ENCODE peak calls at places on chromosome 22, in seven cellular contexts. D is left ventricle myocardium inferior, K is kidney, E is H1, V is AG04450, G is brain microvascular endothelial cell, N is neural progenitor cell. B is an unnamed sample.

GRCh38 chr22:44917372-44918165 is 92.2 kb downstream of the PHF21B start:
- DNase-seq in D (peak), K (peak), E (no peak), V (no peak), G (no peak), N (no peak), B (no peak)

GRCh38 chr22:44738347-44738715 is 14.0 kb upstream of the ARHGAP8 start:
- DNase-seq in D (no peak), K (peak), E (peak), V (no peak), G (no peak), N (no peak), B (no peak)

GRCh38 chr22:50621491-50621880 is 6.5 kb downstream of the ARSA start:
- DNase-seq in D (no peak), K (no peak), E (no peak), V (no peak), G (no peak), N (no peak), B (no peak)

GRCh38 chr22:45877651-45878050 is 99.3 kb downstream of the WNT7B start:
- DNase-seq in D (no peak), K (no peak), E (peak), V (no peak), G (no peak), N (no peak), B (no peak)

GRCh38 chr22:37824674-37825641 is 1.8 kb downstream of the GALR3 start:
- DNase-seq in D (no peak), K (no peak), E (peak), V (no peak), G (no peak), N (peak), B (peak)

GRCh38 chr22:32476804-32477203 is 2.2 kb downstream of the FBXO7 start:
- DNase-seq in D (no peak), K (no peak), E (no peak), V (no peak), G (no peak), N (no peak), B (no peak)

GRCh38 chr22:46607483-46608114 is 12.6 kb upstream of the GRAMD4 start:
- DNase-seq in D (no peak), K (peak), E (no peak), V (no peak), G (no peak), N (no peak), B (no peak)

GRCh38 chr22:43408009-43408408 is 3.8 kb upstream of the MPPED1 start:
- DNase-seq in D (no peak), K (no peak), E (no peak), V (no peak), G (no peak), N (no peak), B (no peak)

GRCh38 chr22:32789797-32790620 is 11.5 kb upstream of the TIMP3 start:
- DNase-seq in D (no peak), K (no peak), E (no peak), V (no peak), G (no peak), N (no peak), B (no peak)

GRCh38 chr22:26888887-26889286 is 231.5 kb downstream of the MIAT start:
- DNase-seq in D (no peak), K (no peak), E (no peak), V (no peak), G (no peak), N (no peak), B (peak)

GRCh38 chr22:38086001-38086845 is 2.2 kb upstream of the SLC16A8 start:
- DNase-seq in D (no peak), K (peak), E (no peak), V (no peak), G (no peak), N (no peak), B (no peak)

GRCh38 chr22:30265851-30266444 is 703 bp downstream of the OSM start:
- DNase-seq in D (peak), K (peak), E (no peak), V (no peak), G (no peak), N (no peak), B (no peak)

GRCh38 chr22:41863472-41863871 is 30.6 kb downstream of the SREBF2 start:
- DNase-seq in D (no peak), K (no peak), E (no peak), V (no peak), G (no peak), N (no peak), B (peak)

GRCh38 chr22:43042101-43042780 is 27.3 kb upstream of the PACSIN2 start:
- DNase-seq in D (no peak), K (no peak), E (no peak), V (no peak), G (no peak), N (peak), B (no peak)

GRCh38 chr22:22397292-22397870 is 111.2 kb downstream of the ZNF280B start:
- DNase-seq in D (peak), K (no peak), E (no peak), V (no peak), G (no peak), N (peak), B (peak)

GRCh38 chr22:38309614-38310517 is 7.4 kb downstream of the CSNK1E start:
- DNase-seq in D (no peak), K (no peak), E (no peak), V (no peak), G (no peak), N (no peak), B (peak)

GRCh38 chr22:39527481-39527961 is 5.0 kb downstream of the RPS19BP1 start:
- DNase-seq in D (no peak), K (peak), E (no peak), V (no peak), G (no peak), N (no peak), B (no peak)

GRCh38 chr22:41401781-41402648 is 20.3 kb downstream of the TEF start:
- DNase-seq in D (peak), K (peak), E (no peak), V (peak), G (peak), N (peak), B (peak)

GRCh38 chr22:32752868-32753520 is 48.5 kb upstream of the TIMP3 start:
- DNase-seq in D (peak), K (no peak), E (no peak), V (peak), G (peak), N (no peak), B (peak)

GRCh38 chr22:31248138-31248745 is 36.1 kb downstream of the LIMK2 start:
- DNase-seq in D (peak), K (peak), E (peak), V (peak), G (peak), N (peak), B (peak)

GRCh38 chr22:32791056-32791455 is 10.4 kb upstream of the TIMP3 start:
- DNase-seq in D (no peak), K (no peak), E (no peak), V (no peak), G (no peak), N (no peak), B (no peak)

GRCh38 chr22:44616882-44617655 is 84.9 kb upstream of the PRR5 start:
- DNase-seq in D (peak), K (peak), E (no peak), V (no peak), G (no peak), N (no peak), B (no peak)

GRCh38 chr22:17284917-17285316 is 65.7 kb upstream of the ADA2 start:
- DNase-seq in D (no peak), K (peak), E (no peak), V (no peak), G (no peak), N (no peak), B (no peak)

GRCh38 chr22:24265734-24266133 is 4.9 kb upstream of the SPECC1L start:
- DNase-seq in D (no peak), K (no peak), E (no peak), V (no peak), G (no peak), N (no peak), B (no peak)

GRCh38 chr22:23458663-23459541 is 121.2 kb downstream of the IGLL1 start:
- DNase-seq in D (no peak), K (peak), E (no peak), V (no peak), G (no peak), N (no peak), B (no peak)

GRCh38 chr22:49765951-49766350 is 61.7 kb downstream of the BRD1 start:
- DNase-seq in D (peak), K (peak), E (peak), V (no peak), G (no peak), N (no peak), B (no peak)

GRCh38 chr22:43313497-43314474 is 29.4 kb downstream of the SCUBE1 start:
- DNase-seq in D (peak), K (peak), E (no peak), V (no peak), G (no peak), N (peak), B (peak)

GRCh38 chr22:38353142-38353629 is 36.0 kb upstream of the CSNK1E start:
- DNase-seq in D (peak), K (peak), E (peak), V (no peak), G (peak), N (peak), B (peak)

GRCh38 chr22:46578824-46579561 is 41.2 kb upstream of the GRAMD4 start:
- DNase-seq in D (peak), K (peak), E (no peak), V (no peak), G (no peak), N (peak), B (peak)

GRCh38 chr22:45006101-45006872 is 3.5 kb downstream of the PHF21B start:
- DNase-seq in D (no peak), K (no peak), E (no peak), V (no peak), G (no peak), N (no peak), B (no peak)

GRCh38 chr22:18022851-18023250 is 1.5 kb downstream of the MICAL3 start:
- DNase-seq in D (no peak), K (no peak), E (no peak), V (no peak), G (no peak), N (no peak), B (no peak)

GRCh38 chr22:17597217-17597616 is 31.3 kb downstream of the ATP6V1E1 start:
- DNase-seq in D (no peak), K (no peak), E (no peak), V (no peak), G (no peak), N (no peak), B (no peak)

GRCh38 chr22:30830907-30831306 is 136.2 kb downstream of the OSBP2 start:
- DNase-seq in D (no peak), K (no peak), E (no peak), V (peak), G (peak), N (no peak), B (peak)

GRCh38 chr22:49236541-49237075 is 591.1 kb downstream of the BRD1 start:
- DNase-seq in D (no peak), K (no peak), E (peak), V (no peak), G (no peak), N (no peak), B (no peak)

GRCh38 chr22:46587492-46588278 is 32.5 kb upstream of the GRAMD4 start:
- DNase-seq in D (peak), K (peak), E (no peak), V (no peak), G (no peak), N (no peak), B (no peak)

GRCh38 chr22:46366327-46366731 is 30.8 kb downstream of the TRMU start:
- DNase-seq in D (no peak), K (peak), E (no peak), V (no peak), G (no peak), N (no peak), B (no peak)

GRCh38 chr22:23762866-23763578 is at the start of gene C22orf15:
- DNase-seq in D (no peak), K (no peak), E (peak), V (no peak), G (no peak), N (peak), B (peak)

GRCh38 chr22:46047841-46048595 is 71.1 kb upstream of the WNT7B start:
- DNase-seq in D (peak), K (peak), E (no peak), V (no peak), G (no peak), N (no peak), B (no peak)

GRCh38 chr22:24165673-24166072 is 15.6 kb upstream of the SUSD2 start:
- DNase-seq in D (no peak), K (no peak), E (no peak), V (no peak), G (no peak), N (no peak), B (no peak)

GRCh38 chr22:19169947-19170318 is 8.6 kb downstream of the SLC25A1 start:
- DNase-seq in D (no peak), K (peak), E (no peak), V (no peak), G (no peak), N (no peak), B (no peak)
- H3K4me3 ChIP-seq in D (peak), K (peak), E (peak), V (no peak), G (peak), N (peak), B (peak)

GRCh38 chr22:19787849-19788141 is 27.2 kb downstream of the TBX1 start:
- DNase-seq in D (no peak), K (peak), E (no peak), V (no peak), G (no peak), N (no peak), B (no peak)

GRCh38 chr22:19788661-19789225 is 28.2 kb downstream of the TBX1 start:
- DNase-seq in D (no peak), K (peak), E (no peak), V (no peak), G (no peak), N (no peak), B (no peak)

GRCh38 chr22:19789828-19790227 is 29.2 kb downstream of the TBX1 start:
- DNase-seq in D (no peak), K (no peak), E (no peak), V (no peak), G (no peak), N (no peak), B (no peak)

GRCh38 chr22:19791243-19791642 is 30.7 kb downstream of the TBX1 start:
- DNase-seq in D (no peak), K (no peak), E (no peak), V (no peak), G (no peak), N (no peak), B (no peak)

GRCh38 chr22:19789406-19789805 is 28.8 kb downstream of the TBX1 start:
- DNase-seq in D (no peak), K (peak), E (no peak), V (no peak), G (no peak), N (no peak), B (no peak)
- TF ChIP-seq CTCF in D (no peak), K (no peak), E (no peak), V (no peak), G (no peak), N (no peak), B (no peak)

DNA sequence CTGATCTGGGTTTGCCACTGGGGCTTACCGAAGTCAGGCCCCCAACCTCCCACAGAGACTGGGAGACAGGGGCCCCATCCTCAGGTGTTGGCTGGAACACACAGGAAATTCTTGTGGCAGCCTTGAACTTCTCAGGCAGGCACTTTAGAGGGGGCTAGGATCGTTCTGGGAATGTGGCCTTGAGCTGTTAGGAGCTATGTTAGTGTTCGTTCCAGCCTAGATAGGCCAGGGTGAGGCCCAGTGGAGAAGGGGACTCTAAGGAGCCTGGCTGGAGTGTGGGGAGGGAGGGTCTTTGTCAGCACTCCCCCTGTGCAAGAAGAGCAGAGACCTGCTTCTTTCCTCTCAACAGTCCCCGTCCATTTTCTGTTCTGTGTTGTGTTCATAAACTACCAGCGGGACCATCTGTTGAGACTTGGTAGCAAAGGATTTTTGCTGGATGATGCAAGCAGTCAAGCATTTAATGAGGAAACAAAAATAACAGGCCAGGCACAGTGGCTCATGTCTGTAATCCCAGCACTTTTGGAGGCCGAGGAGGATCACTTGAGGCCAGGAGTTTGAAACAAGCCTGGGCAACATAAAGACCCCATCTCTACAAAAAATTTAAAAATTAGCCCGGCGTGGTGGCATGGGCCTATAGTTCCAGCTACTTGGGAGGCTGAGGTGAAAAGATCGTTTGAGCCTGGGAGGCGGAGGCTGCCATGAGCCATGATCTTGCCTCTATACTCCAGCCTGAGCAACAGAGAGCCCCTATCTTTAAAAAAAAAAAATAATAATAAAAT is 1.5 kb upstream of the TXNRD2 start:
- DNase-seq in D (no peak), K (peak), E (no peak), V (no peak), G (peak), N (peak), B (peak)
- H3K4me3 ChIP-seq in D (peak), K (peak), E (no peak), V (peak), G (peak), N (no peak), B (peak)

DNA sequence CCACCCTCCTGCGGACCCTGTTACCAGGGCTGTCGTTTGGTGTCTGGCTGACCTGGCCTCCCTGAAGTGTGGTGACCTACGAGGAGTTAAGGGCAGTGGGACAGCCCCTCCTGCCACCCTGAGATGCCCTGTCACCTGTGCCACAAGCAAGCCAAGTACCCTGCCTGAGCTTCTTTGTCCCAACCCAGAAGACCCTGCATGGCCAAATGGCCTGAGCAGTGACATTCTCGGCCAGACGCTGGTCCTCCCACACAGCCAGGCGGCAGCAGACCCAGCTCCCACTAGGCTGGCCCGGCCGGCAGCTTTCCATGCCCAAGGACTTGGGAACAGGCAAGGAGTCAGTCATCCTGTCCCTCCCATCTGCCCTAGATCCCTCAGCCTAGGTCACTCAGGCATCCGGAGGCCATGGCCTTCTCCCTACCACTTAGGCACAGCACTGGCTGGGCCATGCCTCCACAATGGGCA is 7.6 kb downstream of the ARVCF start:
- DNase-seq in D (no peak), K (peak), E (no peak), V (no peak), G (no peak), N (no peak), B (no peak)
- TF ChIP-seq CTCF in D (no peak), K (no peak), E (no peak), V (no peak), G (no peak), N (no peak), B (no peak)

DNA sequence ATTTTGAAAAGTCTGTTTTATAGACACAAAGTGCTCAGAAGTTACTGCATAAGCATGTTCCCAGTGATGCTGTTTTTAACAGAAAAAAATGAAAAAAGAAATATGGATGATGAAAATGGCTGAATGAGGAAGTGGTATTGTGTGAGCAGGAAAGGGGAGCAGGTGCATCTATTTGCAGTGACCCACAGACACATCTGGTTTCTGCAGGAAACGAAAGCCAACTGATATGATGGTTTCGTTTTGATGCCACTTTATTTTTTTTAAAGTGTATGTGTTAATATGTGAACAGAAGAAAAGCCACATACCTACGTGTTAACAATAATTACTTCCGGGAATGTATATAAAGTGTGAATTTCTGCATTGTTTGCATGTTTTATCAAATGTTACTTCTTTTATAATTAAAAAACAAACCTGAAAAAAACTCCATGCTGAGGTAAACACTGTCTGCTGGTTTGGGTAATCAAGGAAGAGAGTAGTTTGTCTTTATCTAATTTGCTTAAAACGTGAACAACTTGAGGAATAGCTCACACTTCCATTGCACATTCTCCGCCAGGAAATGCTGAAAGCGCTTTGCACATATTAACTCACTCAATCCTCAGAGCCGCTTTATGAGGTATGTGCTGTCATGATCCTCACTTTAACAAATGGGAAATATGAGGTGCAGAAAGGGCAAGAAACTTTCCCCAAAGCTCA is 1335.9 kb downstream of the TBC1D22A start:
- DNase-seq in D (no peak), K (no peak), E (no peak), V (no peak), G (no peak), N (no peak), B (no peak)
- H3K4me3 ChIP-seq in D (no peak), K (no peak), E (no peak), V (no peak), G (no peak), N (no peak), B (no peak)

DNA sequence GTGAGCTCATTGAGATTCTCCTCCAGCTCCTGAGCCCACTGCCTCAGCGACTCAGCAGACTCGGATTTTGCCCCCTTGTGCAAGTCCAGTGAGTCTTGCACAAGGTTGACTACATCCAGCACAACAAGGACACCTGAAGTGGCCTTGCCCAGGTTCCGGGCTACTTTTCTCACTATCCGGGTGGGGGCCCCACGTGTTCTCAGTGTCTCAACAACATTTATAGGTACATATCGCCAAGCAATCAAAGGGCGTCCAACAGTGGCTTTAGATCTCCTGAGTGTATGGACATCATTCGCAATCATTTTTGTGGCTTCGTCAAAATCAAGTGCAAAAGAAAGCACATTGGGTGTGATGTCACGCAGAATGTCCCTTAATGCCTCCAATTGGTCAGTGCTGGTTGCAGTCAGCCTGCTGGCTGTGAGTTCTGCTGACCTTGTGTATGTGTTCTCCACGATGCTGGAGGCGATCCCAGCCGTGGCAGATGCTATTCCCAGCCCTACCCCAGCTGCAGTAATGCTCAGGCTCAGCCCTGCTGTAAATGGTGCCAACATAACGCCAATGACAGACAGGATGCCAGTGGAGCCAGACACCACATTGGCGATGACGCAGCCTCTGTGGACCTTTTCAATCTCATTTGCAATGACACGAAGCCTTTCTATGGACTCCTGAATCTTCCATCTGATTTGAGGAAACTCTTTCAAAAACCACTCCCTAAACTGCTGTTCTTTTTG is 10.3 kb downstream of the APOL4 start:
- DNase-seq in D (peak), K (peak), E (no peak), V (no peak), G (no peak), N (no peak), B (peak)
- TF ChIP-seq CTCF in D (no peak), K (no peak), E (no peak), V (no peak), G (no peak), N (no peak), B (no peak)